ENCODE peak calls at places on chromosomes 6 and 20, in seven cellular contexts. Y is GM23248; H is endothelial cell; L is NCI-H1092; O is BE2C; W is SJSA1; U is activated T-helper 1 cell treated with anti-CD3 and anti-CD28 coated beads, Interleukin-12 subunit alpha, Interleukin-12 subunit beta, Interleukin-2, Interleukin-4 antibody, amounts not matched to agents 30 ng/mL and 10 ng/mL and 1 ng/mL, durations not matched to agents 14 hours and 24 hours and 36 hours. E is an unnamed sample.

GRCh38 chr6:40894962-40895799 is 143.8 kb downstream of the UNC5CL start:
- DNase-seq in U (no peak), H (peak), O (peak), Y (peak), L (no peak), W (peak), E (no peak)

GRCh38 chr6:150334790-150335783 is 33.7 kb upstream of the IYD start:
- DNase-seq in W (peak), L (no peak), U (no peak), O (peak), Y (peak), H (peak), E (no peak)

GRCh38 chr6:43733471-43734293 is 36.3 kb upstream of the VEGFA start:
- DNase-seq in O (no peak), L (no peak), H (no peak), Y (no peak), W (no peak), U (no peak), E (no peak)

GRCh38 chr20:52313335-52313963 is 121.9 kb upstream of the ZFP64 start:
- DNase-seq in O (peak), U (no peak), H (peak), L (peak), Y (peak), W (no peak), E (peak)

GRCh38 chr6:35599761-35600658 is 87.3 kb upstream of the TULP1 start:
- DNase-seq in L (no peak), W (no peak), O (no peak), U (no peak), H (no peak), Y (peak), E (no peak)

GRCh38 chr20:53550590-53551187 is 43.0 kb downstream of the ZNF217 start:
- DNase-seq in L (no peak), W (no peak), U (no peak), H (no peak), O (no peak), Y (no peak), E (no peak)

GRCh38 chr20:32463642-32464400 is 105.7 kb downstream of the ASXL1 start:
- DNase-seq in H (no peak), U (no peak), W (no peak), O (no peak), Y (no peak), L (no peak), E (no peak)

GRCh38 chr6:130372786-130373185 is 7.0 kb downstream of the TMEM200A start:
- DNase-seq in W (no peak), U (no peak), H (no peak), O (no peak), L (no peak), Y (no peak), E (no peak)

GRCh38 chr6:167089243-167090142 is 33.4 kb upstream of the CCR6 start:
- DNase-seq in H (no peak), W (no peak), O (no peak), Y (no peak), U (no peak), L (no peak), E (no peak)

GRCh38 chr20:63015665-63016361 is 9.0 kb upstream of the BHLHE23 start:
- DNase-seq in W (no peak), L (no peak), U (no peak), Y (no peak), H (no peak), O (no peak), E (no peak)

GRCh38 chr6:90941885-90942284 is 355.0 kb upstream of the MAP3K7 start:
- DNase-seq in Y (no peak), U (no peak), W (no peak), L (no peak), O (no peak), H (no peak), E (no peak)

GRCh38 chr20:58714340-58714922 is 21.8 kb downstream of the NPEPL1 start:
- DNase-seq in Y (no peak), U (no peak), O (peak), W (peak), H (peak), L (no peak), E (no peak)

GRCh38 chr6:158766621-158767435 is 52.3 kb downstream of the EZR start:
- DNase-seq in W (no peak), L (no peak), H (no peak), O (peak), Y (no peak), U (no peak), E (no peak)

GRCh38 chr6:105326838-105327745 is 75.8 kb downstream of the PREP start:
- DNase-seq in H (no peak), L (peak), W (no peak), O (peak), Y (peak), U (no peak), E (no peak)

GRCh38 chr6:49457771-49458170 is 5.3 kb downstream of the MMUT start:
- DNase-seq in H (no peak), W (no peak), L (no peak), O (no peak), U (no peak), Y (peak), E (no peak)

GRCh38 chr6:12233693-12234551 is 56.2 kb upstream of the EDN1 start:
- DNase-seq in H (peak), W (peak), O (peak), Y (peak), L (peak), U (peak), E (no peak)